ENCODE peak calls at places on chromosomes 3 and 15, in six cellular contexts. T is ovary, X is fibroblast of pulmonary artery, C is stomach, H is body of pancreas, K is bronchial epithelial cell. M is an unnamed sample.
A peak's percentile ranks its signal among the peaks of the same experiment; 100 is the strongest.

GRCh38 chr3:179671709-179672337 is 19.0 kb downstream of the USP13 start:
- DNase-seq in T (no peak), C (no peak), H (no peak), K (no peak), X (peak; percentile 57), M (peak; percentile 60)

GRCh38 chr3:45226206-45226915 is at the start of gene TMEM158:
- DNase-seq in C (peak; percentile 81), T (peak; percentile 83), X (peak; percentile 53), K (peak; percentile 50), H (peak; percentile 73), M (peak; percentile 84)

GRCh38 chr15:69013726-69014406 is 629 bp upstream of the NOX5 start:
- DNase-seq in X (no peak), H (no peak), C (no peak), T (no peak), K (no peak), M (no peak)

GRCh38 chr3:8604006-8604405 is 40.6 kb downstream of the SSUH2 start:
- DNase-seq in T (no peak), H (no peak), K (no peak), C (no peak), X (no peak), M (no peak)

GRCh38 chr15:36791849-36792618 is 212.6 kb downstream of the CDIN1 start:
- DNase-seq in H (no peak), K (no peak), C (no peak), T (no peak), X (no peak), M (no peak)

GRCh38 chr15:63013052-63013808 is 29.3 kb upstream of the TPM1 start:
- DNase-seq in C (no peak), X (peak; percentile 77), T (no peak), K (peak; percentile 85), H (no peak), M (peak; percentile 90)

GRCh38 chr15:48939686-48940085 is 24.0 kb downstream of the SHC4 start:
- DNase-seq in C (no peak), H (no peak), K (peak; percentile 90), X (peak; percentile 97), T (no peak), M (peak; percentile 90)

GRCh38 chr3:134911611-134912604 is 116.8 kb downstream of the EPHB1 start:
- DNase-seq in X (no peak), H (no peak), K (no peak), C (no peak), T (no peak), M (no peak)

GRCh38 chr3:59128685-59129084 is 78.9 kb upstream of the CFAP20DC start:
- DNase-seq in C (no peak), T (no peak), X (no peak), H (no peak), K (no peak), M (no peak)

GRCh38 chr3:123582315-123582714 is 2.5 kb downstream of the HACD2 start:
- DNase-seq in T (no peak), H (no peak), X (no peak), C (no peak), K (peak; percentile 55), M (peak; percentile 88)

GRCh38 chr3:41053220-41053619 is 146.1 kb upstream of the CTNNB1 start:
- DNase-seq in C (no peak), T (no peak), H (no peak), X (no peak), K (peak; percentile 40), M (no peak)

GRCh38 chr15:32873292-32874114 is 155.7 kb downstream of the GREM1 start:
- DNase-seq in K (no peak), T (no peak), C (no peak), H (no peak), X (no peak), M (peak; percentile 23)

GRCh38 chr15:31080618-31081017 is 20.9 kb downstream of the TRPM1 start:
- DNase-seq in T (peak; percentile 85), K (no peak), X (peak; percentile 31), H (peak; percentile 31), C (peak; percentile 81), M (peak; percentile 18)

GRCh38 chr3:153285194-153285641 is 123.2 kb downstream of the RAP2B start:
- DNase-seq in K (peak; percentile 74), H (no peak), X (peak; percentile 68), T (no peak), C (no peak), M (no peak)

GRCh38 chr3:137770821-137771399 is 6.8 kb downstream of the SOX14 start:
- DNase-seq in H (no peak), T (no peak), C (no peak), X (no peak), K (no peak), M (no peak)

GRCh38 chr15:89797678-89798201 is 16.9 kb downstream of the ANPEP start:
- DNase-seq in X (no peak), H (no peak), T (no peak), C (no peak), K (no peak), M (no peak)

GRCh38 chr3:161913786-161914389 is 417.3 kb downstream of the OTOL1 start:
- DNase-seq in H (no peak), C (no peak), T (no peak), X (peak; percentile 66), K (peak; percentile 17), M (peak; percentile 31)

GRCh38 chr3:188031106-188031505 is 122.9 kb upstream of the LPP start:
- DNase-seq in H (no peak), C (no peak), X (no peak), T (no peak), K (no peak), M (no peak)

GRCh38 chr3:141242722-141243092 is 11.1 kb downstream of the PXYLP1 start:
- DNase-seq in T (no peak), K (no peak), H (no peak), X (no peak), C (no peak), M (no peak)

GRCh38 chr3:176776622-176777021 is 420.7 kb downstream of the TBL1XR1 start:
- DNase-seq in C (no peak), T (no peak), K (no peak), X (no peak), H (no peak), M (no peak)

GRCh38 chr3:107432013-107432515 is 54.8 kb downstream of the CCDC54 start:
- DNase-seq in K (no peak), C (no peak), T (peak; percentile 51), H (peak; percentile 22), X (peak; percentile 21), M (peak; percentile 36)

DNA sequence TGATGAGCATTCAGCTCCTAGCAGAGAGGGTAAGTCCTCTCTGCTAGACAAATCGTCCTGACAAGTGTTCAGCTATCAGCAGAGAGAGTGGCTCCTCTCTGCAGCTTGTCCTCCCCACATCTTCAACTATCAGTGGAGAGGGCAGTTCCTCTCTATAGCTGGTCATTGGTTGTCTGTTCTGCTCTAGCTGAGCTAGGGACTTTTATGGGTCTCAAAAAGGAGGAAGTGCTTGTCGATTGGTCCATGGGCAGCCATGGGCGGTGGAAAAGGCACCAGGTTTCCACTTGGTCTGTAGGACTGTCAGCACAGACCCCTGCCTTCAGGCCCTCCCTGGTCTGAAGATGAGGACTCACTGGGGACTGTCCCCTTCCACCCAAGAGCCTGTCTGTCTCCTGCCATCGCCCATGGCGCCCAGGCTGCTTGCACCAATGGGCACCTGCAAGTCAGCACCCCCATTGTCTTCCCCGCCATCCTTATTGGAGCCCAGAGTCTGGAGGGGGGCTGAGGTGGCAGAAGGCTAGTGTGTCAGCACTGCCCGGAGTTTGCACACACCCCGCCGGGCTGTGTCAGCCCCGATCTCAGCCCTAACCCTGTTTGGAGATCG is 264.7 kb downstream of the ZBBX start:
- DNase-seq in T (no peak), C (no peak), X (no peak), H (no peak), K (no peak), M (no peak)
- TF ChIP-seq CTCF in T (no peak), C (no peak), X (no peak), H (no peak), K (no peak), M (no peak)

DNA sequence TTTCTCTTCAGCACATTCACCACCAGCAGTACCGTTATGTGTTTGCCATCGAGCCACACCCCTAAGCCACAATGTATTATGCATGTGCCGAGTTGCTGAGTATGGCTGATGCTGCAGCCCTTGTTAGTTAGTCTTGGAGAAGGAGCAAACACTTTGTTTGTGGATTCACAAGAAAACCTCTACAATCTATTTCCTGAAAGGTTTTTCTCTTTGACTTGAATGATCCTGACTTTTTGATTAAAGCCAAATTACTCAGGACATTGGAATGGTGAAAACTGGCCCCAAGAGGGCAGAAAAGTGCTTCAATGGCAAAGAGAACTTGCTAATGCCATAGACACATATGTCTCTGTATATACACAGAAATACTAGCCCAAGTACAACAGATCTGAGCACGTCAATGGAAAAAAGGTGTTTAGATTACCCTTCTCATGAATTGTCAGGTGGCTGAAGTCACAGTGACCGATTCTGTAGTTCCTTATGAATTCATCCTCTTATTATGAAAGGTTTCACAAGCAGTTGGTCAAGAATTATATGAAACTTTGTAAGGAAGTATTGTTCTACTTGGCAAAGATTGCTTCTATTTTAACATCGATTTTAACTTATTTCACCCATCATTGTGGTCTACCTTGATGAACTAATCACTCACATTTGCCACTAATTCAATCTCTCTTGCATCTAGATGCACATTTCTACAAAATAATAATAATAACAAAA is 103.0 kb downstream of the P3H2 start:
- DNase-seq in H (peak; percentile 23), C (peak; percentile 35), K (peak; percentile 85), T (no peak), X (peak; percentile 85), M (peak; percentile 78)
- TF ChIP-seq CTCF in H (no peak), C (no peak), K (peak; percentile 39), T (peak; percentile 36), X (peak; percentile 53), M (peak; percentile 74)

GRCh38 chr3:6204891-6205290 is 656.0 kb upstream of the GRM7 start:
- DNase-seq in K (no peak), X (no peak), C (no peak), T (no peak), H (no peak), M (peak; percentile 2)
- TF ChIP-seq CTCF in K (no peak), X (no peak), C (no peak), T (no peak), H (no peak), M (peak; percentile 43)

GRCh38 chr3:193704431-193704830 is 111.4 kb downstream of the OPA1 start:
- DNase-seq in K (no peak), H (no peak), C (no peak), T (no peak), X (no peak), M (no peak)
- TF ChIP-seq CTCF in K (no peak), H (no peak), C (no peak), T (no peak), X (no peak), M (no peak)

DNA sequence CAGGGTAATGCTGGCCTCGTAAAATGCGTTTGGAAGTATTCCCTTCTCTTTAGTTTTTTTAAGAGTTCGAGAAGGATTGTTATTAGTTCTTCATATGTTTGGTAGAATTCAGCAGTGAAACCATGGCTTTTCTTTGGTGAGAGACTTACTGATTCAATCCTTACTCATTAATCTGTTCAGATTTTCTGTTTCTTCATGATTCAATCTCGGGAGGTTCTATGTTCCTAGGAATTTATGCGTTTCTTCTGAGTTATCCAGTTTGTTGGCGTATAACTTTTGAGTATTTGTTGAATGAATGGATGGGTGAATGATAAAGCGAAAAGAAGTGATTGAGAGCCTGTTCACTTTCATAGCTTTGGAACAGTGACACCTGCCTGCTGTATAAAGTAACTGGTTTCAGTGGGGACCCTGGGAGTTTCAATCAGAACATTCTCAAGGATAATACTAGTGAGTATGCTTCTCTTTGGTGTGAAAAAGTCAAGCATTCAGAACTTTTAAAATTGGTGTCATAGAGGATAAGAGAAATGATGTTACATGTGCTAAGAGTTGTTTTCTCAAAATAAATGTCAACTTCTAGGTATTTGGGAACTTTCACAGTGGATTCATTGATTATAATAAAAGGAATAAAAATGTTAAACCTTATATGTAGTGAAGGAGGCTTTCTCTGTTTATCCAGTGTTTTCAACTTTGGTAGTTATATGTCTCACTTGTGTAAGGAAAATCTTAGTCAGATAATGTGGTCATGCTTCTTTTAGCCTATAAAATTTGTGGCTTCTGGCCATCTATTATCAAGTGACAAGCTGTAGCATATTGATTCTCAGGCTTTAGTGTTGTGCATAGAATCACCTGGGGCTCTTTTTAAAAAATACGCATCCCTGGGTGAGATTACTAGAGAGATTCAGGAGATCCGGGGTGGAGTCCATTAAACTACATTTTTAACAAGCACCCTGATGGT is 11.7 kb downstream of the LRCH3 start:
- DNase-seq in T (no peak), X (no peak), H (no peak), K (no peak), C (no peak), M (no peak)
- TF ChIP-seq CTCF in T (no peak), X (peak; percentile 25), H (no peak), K (no peak), C (no peak), M (no peak)

M was measured in MCF 10A.